ENCODE peak calls at places on chromosomes 1 and 21, in five cellular contexts. K, C, S, R and I are unnamed samples.

GRCh38 chr1:17958704-17959103 is 148.9 kb upstream of the IGSF21 start:
- DNase-seq in R (no peak), C (no peak), S (no peak), K (no peak), I (no peak)

GRCh38 chr1:22342734-22343191 is 108.9 kb upstream of the ZBTB40 start:
- DNase-seq in K (no peak), S (no peak), R (no peak), C (no peak), I (no peak)

GRCh38 chr1:90349510-90349909 is 354.6 kb downstream of the ZNF326 start:
- DNase-seq in S (no peak), R (no peak), C (no peak), K (no peak), I (no peak)

GRCh38 chr1:77068013-77068412 is 151.2 kb downstream of the PIGK start:
- DNase-seq in K (no peak), R (no peak), S (no peak), C (no peak), I (peak)

GRCh38 chr1:4172659-4173599 is 272.9 kb upstream of the C1orf174 start:
- DNase-seq in K (no peak), S (no peak), C (no peak), R (no peak), I (no peak)

GRCh38 chr21:19704832-19705231 is 1293.4 kb upstream of the NCAM2 start:
- DNase-seq in K (no peak), S (no peak), R (no peak), C (no peak), I (no peak)

GRCh38 chr1:205579711-205580110 is 52.1 kb downstream of the ELK4 start:
- DNase-seq in R (no peak), K (no peak), C (no peak), S (no peak), I (no peak)

GRCh38 chr1:201614262-201615015 is 75.5 kb downstream of the NAV1 start:
- DNase-seq in C (no peak), K (peak), R (peak), S (peak), I (peak)

GRCh38 chr1:45793942-45794604 is 9.3 kb upstream of the MAST2 start:
- DNase-seq in C (no peak), K (no peak), R (no peak), S (no peak), I (no peak)

GRCh38 chr1:1407957-1408318 is 845 bp upstream of the MRPL20 start:
- DNase-seq in S (no peak), R (no peak), K (no peak), C (no peak), I (no peak)

DNA sequence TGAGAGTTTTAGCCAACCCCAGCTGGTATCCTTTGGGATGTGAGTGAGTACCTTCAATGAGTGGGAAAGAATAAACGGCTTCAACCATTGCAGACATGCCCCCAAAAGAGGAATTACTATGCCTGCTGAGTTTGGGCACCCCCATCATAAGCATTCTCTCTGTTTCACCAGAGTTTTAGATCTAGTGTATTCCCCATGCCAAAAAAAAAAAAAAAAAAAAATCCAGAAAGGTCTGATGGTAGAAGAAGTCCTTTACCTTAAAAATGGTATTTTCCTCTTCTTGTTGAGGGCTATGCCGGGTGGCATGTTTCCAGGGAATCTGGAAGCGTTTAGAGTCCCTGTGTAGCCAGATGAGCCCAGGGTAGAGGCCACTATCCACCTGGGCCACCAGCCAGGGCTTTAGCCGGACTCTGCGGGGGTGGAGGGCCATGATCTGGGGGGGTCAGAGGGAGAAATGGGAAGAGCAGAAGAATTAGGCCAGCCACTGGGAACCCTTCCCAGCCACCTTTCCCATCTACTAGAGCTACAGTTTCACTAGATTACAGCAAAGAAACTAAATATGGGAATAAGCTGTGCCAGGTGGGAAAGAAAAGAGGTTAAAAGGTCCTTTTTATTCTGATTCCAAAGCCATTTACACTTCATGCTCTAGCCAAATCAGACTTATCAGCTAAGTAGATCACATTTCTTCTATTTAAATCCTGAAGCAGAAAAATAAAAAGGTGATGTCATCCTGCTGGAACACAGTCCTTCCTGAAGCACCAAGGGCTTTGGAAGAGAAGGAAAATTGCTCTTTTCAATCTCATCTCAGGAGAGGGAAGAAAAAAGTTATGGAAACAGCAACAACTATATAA is 4.7 kb downstream of the IRF6 start:
- DNase-seq in K (no peak), R (no peak), C (peak), S (peak), I (no peak)
- H3K4me3 ChIP-seq in K (no peak), R (no peak), C (no peak), S (no peak), I (no peak)

GRCh38 chr1:8004803-8005573 is 21.1 kb downstream of the ERRFI1 start:
- DNase-seq in K (peak), C (peak), S (peak), R (no peak), I (no peak)
- H3K4me3 ChIP-seq in K (no peak), C (peak), S (peak), R (no peak), I (no peak)

GRCh38 chr1:160436975-160437374 is 36.6 kb downstream of the VANGL2 start:
- DNase-seq in S (no peak), C (no peak), R (no peak), K (no peak), I (no peak)

GRCh38 chr1:160438935-160439334 is 38.6 kb downstream of the VANGL2 start:
- DNase-seq in C (no peak), K (no peak), S (no peak), R (peak), I (peak)

GRCh38 chr1:160439718-160440117 is 39.4 kb downstream of the VANGL2 start:
- DNase-seq in R (no peak), S (no peak), C (no peak), K (no peak), I (no peak)

GRCh38 chr1:160437432-160438319 is 37.3 kb downstream of the VANGL2 start:
- DNase-seq in K (no peak), S (no peak), R (no peak), C (no peak), I (no peak)

DNA sequence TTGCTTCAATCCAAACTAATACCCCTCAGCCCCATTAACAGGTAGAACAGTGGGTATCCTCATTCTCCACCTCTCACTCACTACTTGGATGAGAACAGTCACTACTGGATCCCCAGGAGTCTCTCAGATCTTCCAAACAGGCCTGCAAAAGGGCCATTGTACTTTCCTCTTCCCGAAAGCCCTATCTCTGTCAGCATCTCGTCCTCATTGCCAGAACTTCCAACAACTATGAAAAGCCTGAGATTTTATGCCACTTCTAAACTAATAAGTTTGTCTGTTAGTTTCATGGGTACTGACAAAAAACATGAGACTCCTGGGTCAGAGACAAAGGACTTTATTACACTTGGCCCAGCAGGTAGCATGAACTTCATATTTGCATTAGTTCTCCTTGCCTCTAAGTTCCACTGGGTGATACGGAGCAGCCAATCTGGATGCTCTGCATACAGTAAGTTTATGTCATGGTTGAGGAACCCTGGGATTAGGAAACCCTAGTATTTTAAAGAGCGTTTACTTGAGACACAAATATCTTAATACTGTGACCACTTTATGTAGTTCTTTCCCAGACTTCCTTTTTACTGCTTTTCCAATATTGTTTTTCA is 38.1 kb downstream of the VANGL2 start:
- DNase-seq in S (no peak), C (no peak), K (no peak), R (no peak), I (no peak)
- H3K4me3 ChIP-seq in S (no peak), C (no peak), K (no peak), R (no peak), I (no peak)

GRCh38 chr1:160520582-160520981 is 2.5 kb downstream of the SLAMF6 start:
- DNase-seq in S (peak), K (no peak), C (no peak), R (no peak), I (no peak)

GRCh38 chr1:160521554-160521953 is 1.5 kb downstream of the SLAMF6 start:
- DNase-seq in S (no peak), C (no peak), K (no peak), R (no peak), I (no peak)

GRCh38 chr1:160520999-160521398 is 2.1 kb downstream of the SLAMF6 start:
- DNase-seq in K (no peak), R (no peak), S (no peak), C (no peak), I (no peak)

GRCh38 chr1:160522622-160523345 is at the start of gene SLAMF6:
- DNase-seq in K (no peak), S (no peak), C (no peak), R (no peak), I (no peak)

DNA sequence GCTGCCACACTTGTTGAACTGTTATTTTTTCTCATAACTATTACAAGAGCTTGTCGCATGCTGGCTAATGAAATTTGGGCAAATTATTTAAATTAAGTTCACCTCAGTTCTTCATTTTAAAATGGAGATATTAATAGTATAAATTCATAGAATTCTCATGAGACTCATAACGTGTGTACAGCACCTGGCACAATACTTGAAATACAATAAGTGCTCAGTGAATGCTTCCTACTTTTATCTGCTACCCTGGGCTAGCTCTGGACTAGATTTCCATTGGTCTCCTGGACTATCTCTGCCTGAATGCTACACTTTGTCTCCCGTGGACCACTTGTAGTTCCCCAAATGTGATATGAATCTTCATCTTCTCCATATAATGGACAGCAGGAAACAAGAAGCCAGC is 919 bp downstream of the SLAMF6 start:
- DNase-seq in C (no peak), K (no peak), S (no peak), R (no peak), I (no peak)
- H3K4me3 ChIP-seq in C (no peak), K (no peak), S (no peak), R (no peak), I (no peak)

DNA sequence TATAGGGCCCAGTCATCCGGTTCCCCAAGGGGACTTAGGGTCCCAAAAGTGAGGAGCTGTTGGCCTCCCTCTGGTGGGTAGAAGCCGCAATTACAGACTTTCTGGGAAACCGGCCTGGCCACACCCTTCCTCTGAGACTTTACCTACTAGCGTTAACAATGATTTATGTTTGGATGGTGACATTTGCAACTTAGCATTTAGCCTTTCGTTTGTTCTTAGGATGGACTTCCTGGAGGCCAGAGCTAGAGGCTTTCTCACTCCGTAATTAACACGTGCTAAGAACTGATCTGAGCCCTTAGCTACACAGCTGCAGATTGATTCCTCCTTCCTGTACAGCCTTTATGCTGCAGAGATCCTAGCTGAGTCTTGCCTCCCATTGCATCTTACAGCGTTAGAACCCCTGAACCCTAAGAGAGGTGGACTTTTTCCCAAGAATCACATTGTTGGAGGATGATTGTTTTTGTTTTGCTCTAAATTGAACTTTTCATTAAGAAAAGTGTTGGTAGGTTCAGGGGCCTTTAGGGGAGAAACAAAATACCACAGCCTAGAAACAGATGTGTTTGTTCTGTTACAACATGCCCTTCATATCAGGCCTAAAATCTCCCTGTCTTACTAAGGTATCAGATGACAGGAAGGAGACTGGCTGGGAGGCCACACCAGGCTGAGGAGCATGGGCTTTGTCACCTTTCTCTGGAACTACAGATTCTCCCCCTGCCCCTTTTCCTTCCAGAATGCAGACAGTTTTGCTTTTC is 2.0 kb downstream of the S100A11 start:
- DNase-seq in S (peak), C (peak), R (peak), K (peak), I (peak)
- H3K4me3 ChIP-seq in S (peak), C (peak), R (peak), K (peak), I (peak)

GRCh38 chr1:111516008-111516535 is 12.6 kb upstream of the ADORA3 start:
- DNase-seq in C (peak), R (peak), K (no peak), S (peak), I (peak)
- H3K4me3 ChIP-seq in C (peak), R (peak), K (no peak), S (peak), I (peak)